ENCODE peak calls at places on chromosomes 6 and 20, in ten cellular contexts. C is progenitor cell of endocrine pancreas, T is mammary epithelial cell, D is GM12865, H is H9, F is HCT116, R is colonic mucosa, W is WTC11, I is IMR-90, G is thyroid gland. V is an unnamed sample.

GRCh38 chr20:24531202-24531601 is 61.8 kb downstream of the SYNDIG1 start:
- DNase-seq in C (no peak), T (no peak), D (no peak), H (no peak), F (no peak), R (no peak), W (no peak), I (no peak), G (no peak), V (no peak)

GRCh38 chr20:54284928-54285704 is 77.2 kb downstream of the PFDN4 start:
- DNase-seq in C (no peak), T (peak), D (no peak), H (no peak), F (peak), R (no peak), W (no peak), I (peak), G (no peak), V (no peak)

GRCh38 chr6:116550796-116551195 is 2.8 kb upstream of the CALHM4 start:
- DNase-seq in C (no peak), T (no peak), D (no peak), H (no peak), F (no peak), R (no peak), W (no peak), I (no peak), G (no peak), V (no peak)

GRCh38 chr6:158205220-158205944 is 37.2 kb downstream of the GTF2H5 start:
- DNase-seq in C (no peak), T (no peak), D (no peak), H (peak), F (peak), R (no peak), W (peak), I (no peak), G (peak), V (no peak)

GRCh38 chr6:43695078-43695966 is 7.7 kb upstream of the MRPS18A start:
- DNase-seq in C (peak), T (no peak), D (no peak), H (peak), F (no peak), R (peak), W (peak), I (no peak), G (peak), V (no peak)

GRCh38 chr6:146847426-146847825 is 248.7 kb downstream of the ADGB start:
- DNase-seq in C (no peak), T (no peak), D (no peak), H (no peak), F (no peak), R (no peak), W (no peak), I (peak), G (no peak), V (no peak)

GRCh38 chr6:169022079-169022478 is 231.6 kb downstream of the THBS2 start:
- DNase-seq in C (no peak), T (no peak), D (no peak), H (no peak), F (no peak), R (no peak), W (no peak), I (no peak), G (no peak), V (no peak)

GRCh38 chr6:71367763-71368162 is 79.2 kb downstream of the OGFRL1 start:
- DNase-seq in C (no peak), T (peak), D (no peak), H (peak), F (no peak), R (no peak), W (no peak), I (peak), G (no peak), V (no peak)

GRCh38 chr6:52507557-52508260 is 69.2 kb downstream of the TRAM2 start:
- DNase-seq in C (no peak), T (peak), D (no peak), H (no peak), F (no peak), R (no peak), W (no peak), I (peak), G (no peak), V (no peak)

GRCh38 chr6:14288910-14289309 is 171.3 kb downstream of the CD83 start:
- DNase-seq in C (no peak), T (peak), D (no peak), H (no peak), F (no peak), R (no peak), W (no peak), I (no peak), G (no peak), V (no peak)

GRCh38 chr6:154382707-154383106 is 26.1 kb upstream of the IPCEF1 start:
- DNase-seq in C (no peak), T (no peak), D (no peak), H (no peak), F (no peak), R (no peak), W (no peak), I (no peak), G (no peak), V (no peak)
- TF ChIP-seq CTCF in C (no peak), T (no peak), D (no peak), H (no peak), F (no peak), R (no peak), W (no peak), I (no peak), G (no peak), V (no peak)

GRCh38 chr20:46021361-46022359 is 7.4 kb upstream of the SLC12A5 start:
- DNase-seq in C (peak), T (no peak), D (peak), H (peak), F (no peak), R (peak), W (peak), I (no peak), G (no peak), V (no peak)
- TF ChIP-seq CTCF in C (peak), T (no peak), D (no peak), H (peak), F (no peak), R (no peak), W (no peak), I (no peak), G (no peak), V (no peak)

DNA sequence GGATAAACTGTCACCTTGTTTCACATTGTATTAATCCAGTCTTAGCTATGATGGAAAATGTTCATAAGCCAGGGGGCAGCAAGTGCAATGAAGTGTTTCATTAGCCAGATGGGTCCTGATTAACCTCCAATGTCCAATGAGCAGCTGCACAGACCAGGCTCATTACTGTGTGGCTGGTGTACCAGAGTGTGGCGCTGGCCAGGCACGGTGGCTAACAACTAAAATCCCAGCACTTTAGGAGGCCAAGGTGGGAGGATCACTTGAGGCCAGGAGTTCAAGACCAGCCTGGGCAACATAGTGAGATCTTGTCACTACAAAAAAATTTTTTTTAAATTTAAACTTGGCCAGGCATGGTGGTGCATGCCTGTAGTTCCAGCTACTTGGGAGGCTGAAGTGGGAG is 201.7 kb upstream of the FOXQ1 start:
- DNase-seq in C (no peak), T (no peak), D (no peak), H (no peak), F (peak), R (no peak), W (no peak), I (no peak), G (no peak), V (no peak)
- TF ChIP-seq CTCF in C (no peak), T (no peak), D (no peak), H (no peak), F (peak), R (no peak), W (no peak), I (peak), G (peak), V (no peak)

DNA sequence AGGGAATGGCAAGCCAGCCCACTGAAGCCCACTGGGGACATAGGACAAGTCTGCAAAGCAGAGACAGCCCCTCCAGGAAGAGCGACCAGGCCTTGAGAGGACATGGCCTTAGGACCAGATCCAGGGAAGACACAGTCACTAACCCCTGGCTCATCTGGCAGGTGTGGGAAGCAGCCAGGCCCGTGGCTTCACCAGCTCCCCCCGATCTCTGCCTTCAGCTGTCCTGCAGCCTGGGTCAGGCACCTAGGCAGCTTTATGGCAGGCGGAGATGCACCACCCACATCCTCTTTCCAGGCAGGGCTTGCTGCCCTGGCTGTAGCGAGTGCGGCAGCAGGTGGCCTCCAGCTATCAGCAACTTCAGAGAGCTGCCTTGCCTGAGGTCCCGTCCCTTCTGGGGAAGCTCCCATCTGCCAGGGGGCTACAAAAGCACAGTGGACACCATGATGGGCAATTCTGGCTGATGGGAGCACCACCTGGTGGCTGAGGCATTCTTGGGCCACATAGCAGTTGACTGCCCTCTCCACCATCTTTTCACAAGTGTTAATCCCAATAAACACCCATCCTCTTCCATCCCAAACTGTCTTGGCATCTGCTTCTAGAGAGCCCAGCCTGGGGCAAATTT is 85.8 kb downstream of the DZANK1 start:
- DNase-seq in C (no peak), T (no peak), D (no peak), H (peak), F (no peak), R (no peak), W (peak), I (no peak), G (no peak), V (no peak)
- TF ChIP-seq CTCF in C (peak), T (no peak), D (no peak), H (peak), F (no peak), R (no peak), W (no peak), I (no peak), G (no peak), V (no peak)